ENCODE peak calls at places on chromosomes 11 and 22, in nine cellular contexts. One of them, this sample, is unnamed.

GRCh38 chr11:19715373-19715772 is 2.7 kb downstream of the NAV2 start:
- DNase-seq in hypothalamus: no peak
- DNase-seq in neural crest cell: no peak
- DNase-seq in fibroblast of lung: peak
- DNase-seq in naive thymus-derived CD8-positive, alpha-beta T cell: no peak
- DNase-seq in OCI-LY7: no peak
- DNase-seq in ureter: no peak
- DNase-seq in astrocyte: peak
- DNase-seq in SW480: peak
- DNase-seq in this sample: no peak

GRCh38 chr22:46734830-46735453 is 3.1 kb downstream of the CERK start:
- DNase-seq in fibroblast of lung: no peak
- DNase-seq in SW480: no peak
- DNase-seq in naive thymus-derived CD8-positive, alpha-beta T cell: peak
- DNase-seq in ureter: no peak
- DNase-seq in hypothalamus: no peak
- DNase-seq in OCI-LY7: peak
- DNase-seq in neural crest cell: no peak
- DNase-seq in astrocyte: no peak
- DNase-seq in this sample: peak

GRCh38 chr22:27107824-27108223 is 450.4 kb downstream of the MIAT start:
- DNase-seq in SW480: peak
- DNase-seq in OCI-LY7: no peak
- DNase-seq in astrocyte: peak
- DNase-seq in hypothalamus: no peak
- DNase-seq in ureter: peak
- DNase-seq in neural crest cell: no peak
- DNase-seq in naive thymus-derived CD8-positive, alpha-beta T cell: no peak
- DNase-seq in fibroblast of lung: peak
- DNase-seq in this sample: peak

GRCh38 chr11:20089796-20090653 is 70.2 kb downstream of the DBX1 start:
- DNase-seq in neural crest cell: no peak
- DNase-seq in ureter: no peak
- DNase-seq in fibroblast of lung: peak
- DNase-seq in OCI-LY7: no peak
- DNase-seq in SW480: no peak
- DNase-seq in hypothalamus: no peak
- DNase-seq in naive thymus-derived CD8-positive, alpha-beta T cell: no peak
- DNase-seq in astrocyte: peak
- DNase-seq in this sample: peak

GRCh38 chr11:83819936-83820549 is 533.9 kb upstream of the CCDC90B start:
- DNase-seq in astrocyte: peak
- DNase-seq in naive thymus-derived CD8-positive, alpha-beta T cell: no peak
- DNase-seq in fibroblast of lung: peak
- DNase-seq in OCI-LY7: peak
- DNase-seq in ureter: no peak
- DNase-seq in neural crest cell: no peak
- DNase-seq in hypothalamus: no peak
- DNase-seq in SW480: peak
- DNase-seq in this sample: peak

GRCh38 chr22:37002633-37003032 is 16.6 kb downstream of the TST start:
- DNase-seq in hypothalamus: no peak
- DNase-seq in fibroblast of lung: no peak
- DNase-seq in SW480: no peak
- DNase-seq in astrocyte: no peak
- DNase-seq in OCI-LY7: no peak
- DNase-seq in naive thymus-derived CD8-positive, alpha-beta T cell: no peak
- DNase-seq in ureter: no peak
- DNase-seq in neural crest cell: no peak
- DNase-seq in this sample: no peak

GRCh38 chr11:47177846-47178245 is 1.2 kb upstream of the ARFGAP2 start:
- DNase-seq in neural crest cell: no peak
- DNase-seq in OCI-LY7: no peak
- DNase-seq in SW480: no peak
- DNase-seq in fibroblast of lung: no peak
- DNase-seq in naive thymus-derived CD8-positive, alpha-beta T cell: no peak
- DNase-seq in astrocyte: no peak
- DNase-seq in hypothalamus: no peak
- DNase-seq in ureter: no peak
- DNase-seq in this sample: no peak

GRCh38 chr11:57567210-57567511 is 311 bp downstream of the UBE2L6 start:
- DNase-seq in neural crest cell: no peak
- DNase-seq in fibroblast of lung: no peak
- DNase-seq in SW480: no peak
- DNase-seq in hypothalamus: no peak
- DNase-seq in naive thymus-derived CD8-positive, alpha-beta T cell: peak
- DNase-seq in ureter: no peak
- DNase-seq in astrocyte: peak
- DNase-seq in OCI-LY7: peak
- DNase-seq in this sample: peak

GRCh38 chr11:68149417-68149816 is 28.2 kb upstream of the CHKA start:
- DNase-seq in neural crest cell: no peak
- DNase-seq in OCI-LY7: no peak
- DNase-seq in astrocyte: no peak
- DNase-seq in naive thymus-derived CD8-positive, alpha-beta T cell: no peak
- DNase-seq in hypothalamus: no peak
- DNase-seq in ureter: no peak
- DNase-seq in fibroblast of lung: no peak
- DNase-seq in SW480: no peak
- DNase-seq in this sample: no peak

GRCh38 chr11:9834281-9834680 is 170.4 kb downstream of the SWAP70 start:
- DNase-seq in OCI-LY7: no peak
- DNase-seq in ureter: no peak
- DNase-seq in astrocyte: peak
- DNase-seq in naive thymus-derived CD8-positive, alpha-beta T cell: no peak
- DNase-seq in hypothalamus: no peak
- DNase-seq in neural crest cell: no peak
- DNase-seq in SW480: no peak
- DNase-seq in fibroblast of lung: peak
- DNase-seq in this sample: no peak

GRCh38 chr11:58451585-58451984 is 9.5 kb upstream of the OR5B12 start:
- DNase-seq in SW480: peak
- DNase-seq in astrocyte: no peak
- DNase-seq in OCI-LY7: no peak
- DNase-seq in fibroblast of lung: peak
- DNase-seq in ureter: no peak
- DNase-seq in hypothalamus: no peak
- DNase-seq in naive thymus-derived CD8-positive, alpha-beta T cell: peak
- DNase-seq in neural crest cell: no peak
- DNase-seq in this sample: no peak

GRCh38 chr11:15006139-15006759 is 34.1 kb upstream of the CALCA start:
- DNase-seq in naive thymus-derived CD8-positive, alpha-beta T cell: peak
- DNase-seq in ureter: no peak
- DNase-seq in hypothalamus: no peak
- DNase-seq in OCI-LY7: peak
- DNase-seq in astrocyte: peak
- DNase-seq in fibroblast of lung: peak
- DNase-seq in neural crest cell: no peak
- DNase-seq in SW480: peak
- DNase-seq in this sample: peak

GRCh38 chr11:16860632-16861031 is 122.2 kb downstream of the C11orf58 start:
- DNase-seq in fibroblast of lung: no peak
- DNase-seq in naive thymus-derived CD8-positive, alpha-beta T cell: no peak
- DNase-seq in ureter: no peak
- DNase-seq in astrocyte: no peak
- DNase-seq in hypothalamus: no peak
- DNase-seq in SW480: no peak
- DNase-seq in OCI-LY7: no peak
- DNase-seq in neural crest cell: no peak
- DNase-seq in this sample: peak

GRCh38 chr22:40334899-40335298 is 11.4 kb upstream of the ADSL start:
- DNase-seq in astrocyte: no peak
- DNase-seq in hypothalamus: no peak
- DNase-seq in OCI-LY7: no peak
- DNase-seq in ureter: no peak
- DNase-seq in SW480: no peak
- DNase-seq in naive thymus-derived CD8-positive, alpha-beta T cell: peak
- DNase-seq in neural crest cell: no peak
- DNase-seq in fibroblast of lung: no peak
- DNase-seq in this sample: peak

GRCh38 chr11:57181678-57182305 is at the start of gene LRRC55:
- DNase-seq in hypothalamus: no peak
- DNase-seq in SW480: no peak
- DNase-seq in ureter: no peak
- DNase-seq in fibroblast of lung: no peak
- DNase-seq in naive thymus-derived CD8-positive, alpha-beta T cell: no peak
- DNase-seq in neural crest cell: no peak
- DNase-seq in OCI-LY7: no peak
- DNase-seq in astrocyte: no peak
- DNase-seq in this sample: no peak

GRCh38 chr22:47154621-47155081 is 392.2 kb downstream of the TBC1D22A start:
- DNase-seq in ureter: no peak
- DNase-seq in hypothalamus: no peak
- DNase-seq in SW480: no peak
- DNase-seq in fibroblast of lung: peak
- DNase-seq in OCI-LY7: no peak
- DNase-seq in naive thymus-derived CD8-positive, alpha-beta T cell: no peak
- DNase-seq in astrocyte: peak
- DNase-seq in neural crest cell: no peak
- DNase-seq in this sample: no peak

GRCh38 chr22:39325392-39325932 is 6.0 kb upstream of the RPL3 start:
- DNase-seq in neural crest cell: no peak
- DNase-seq in OCI-LY7: no peak
- DNase-seq in ureter: no peak
- DNase-seq in SW480: no peak
- DNase-seq in naive thymus-derived CD8-positive, alpha-beta T cell: no peak
- DNase-seq in hypothalamus: no peak
- DNase-seq in astrocyte: no peak
- DNase-seq in fibroblast of lung: no peak
- DNase-seq in this sample: no peak

GRCh38 chr22:36334838-36335603 is 52.7 kb downstream of the MYH9 start:
- DNase-seq in fibroblast of lung: peak
- DNase-seq in hypothalamus: peak
- DNase-seq in neural crest cell: peak
- DNase-seq in SW480: peak
- DNase-seq in naive thymus-derived CD8-positive, alpha-beta T cell: peak
- DNase-seq in astrocyte: peak
- DNase-seq in ureter: no peak
- DNase-seq in OCI-LY7: no peak
- DNase-seq in this sample: peak

GRCh38 chr22:39898997-39899396 is 1.9 kb upstream of the GRAP2 start:
- DNase-seq in astrocyte: no peak
- DNase-seq in ureter: no peak
- DNase-seq in OCI-LY7: peak
- DNase-seq in SW480: no peak
- DNase-seq in fibroblast of lung: no peak
- DNase-seq in neural crest cell: no peak
- DNase-seq in hypothalamus: no peak
- DNase-seq in naive thymus-derived CD8-positive, alpha-beta T cell: no peak
- DNase-seq in this sample: peak

GRCh38 chr11:126405906-126406305 is 50.4 kb downstream of the ST3GAL4 start:
- DNase-seq in OCI-LY7: no peak
- DNase-seq in SW480: no peak
- DNase-seq in ureter: peak
- DNase-seq in naive thymus-derived CD8-positive, alpha-beta T cell: no peak
- DNase-seq in fibroblast of lung: no peak
- DNase-seq in neural crest cell: no peak
- DNase-seq in hypothalamus: no peak
- DNase-seq in astrocyte: no peak
- DNase-seq in this sample: no peak

GRCh38 chr22:40415531-40416266 is 45.3 kb downstream of the SGSM3 start:
- DNase-seq in ureter: no peak
- DNase-seq in SW480: no peak
- DNase-seq in hypothalamus: no peak
- DNase-seq in OCI-LY7: peak
- DNase-seq in naive thymus-derived CD8-positive, alpha-beta T cell: peak
- DNase-seq in fibroblast of lung: no peak
- DNase-seq in astrocyte: no peak
- DNase-seq in neural crest cell: no peak
- DNase-seq in this sample: no peak

GRCh38 chr22:45196926-45197605 is 33.3 kb downstream of the NUP50 start:
- DNase-seq in OCI-LY7: no peak
- DNase-seq in astrocyte: no peak
- DNase-seq in fibroblast of lung: no peak
- DNase-seq in hypothalamus: no peak
- DNase-seq in neural crest cell: no peak
- DNase-seq in ureter: no peak
- DNase-seq in naive thymus-derived CD8-positive, alpha-beta T cell: no peak
- DNase-seq in SW480: no peak
- DNase-seq in this sample: no peak

GRCh38 chr11:44496391-44496790 is 69.1 kb upstream of the CD82 start:
- DNase-seq in astrocyte: no peak
- DNase-seq in SW480: no peak
- DNase-seq in ureter: no peak
- DNase-seq in OCI-LY7: no peak
- DNase-seq in fibroblast of lung: no peak
- DNase-seq in naive thymus-derived CD8-positive, alpha-beta T cell: no peak
- DNase-seq in neural crest cell: no peak
- DNase-seq in hypothalamus: no peak
- DNase-seq in this sample: no peak